ENCODE peak calls at places on chromosomes 16 and 17, in eight cellular contexts. H, Y, I, Z, F, T, O and G are unnamed samples.

GRCh38 chr17:50785942-50786570 is 18.7 kb upstream of the ANKRD40CL start:
- DNase-seq in H (no peak), Y (no peak), Z (peak), O (no peak), F (no peak), I (no peak), T (no peak), G (no peak)

GRCh38 chr17:42337442-42337841 is 49.1 kb downstream of the STAT5A start:
- DNase-seq in I (peak), Y (peak), O (no peak), T (no peak), Z (no peak), H (no peak), F (no peak), G (no peak)

GRCh38 chr17:19386974-19387920 is at the start of gene MFAP4:
- DNase-seq in O (no peak), F (no peak), T (no peak), H (peak), Y (no peak), Z (peak), I (no peak), G (no peak)

GRCh38 chr16:50718061-50718760 is 23.7 kb upstream of the CYLD start:
- DNase-seq in H (no peak), Y (no peak), T (no peak), F (no peak), Z (no peak), I (no peak), O (no peak), G (no peak)

GRCh38 chr16:11353158-11353557 is 7.9 kb downstream of the RMI2 start:
- DNase-seq in O (no peak), F (no peak), Y (no peak), H (no peak), T (no peak), Z (no peak), I (no peak), G (no peak)

GRCh38 chr17:82331345-82331939 is 2.1 kb downstream of the SECTM1 start:
- DNase-seq in I (no peak), Z (no peak), O (no peak), T (no peak), F (no peak), Y (no peak), H (no peak), G (no peak)

GRCh38 chr17:44865921-44866320 is 18.2 kb downstream of the HIGD1B start:
- DNase-seq in I (no peak), Y (no peak), Z (no peak), O (no peak), T (no peak), F (no peak), H (no peak), G (no peak)

GRCh38 chr16:62041401-62041800 is 5.2 kb upstream of the CDH8 start:
- DNase-seq in T (peak), O (no peak), Z (peak), H (no peak), I (no peak), F (peak), Y (no peak), G (peak)

GRCh38 chr16:54748611-54749190 is 182.0 kb upstream of the IRX5 start:
- DNase-seq in I (no peak), O (no peak), H (no peak), Z (no peak), T (no peak), Y (no peak), F (no peak), G (no peak)

GRCh38 chr16:55242667-55243066 is 81.3 kb upstream of the IRX6 start:
- DNase-seq in O (no peak), H (no peak), F (no peak), I (no peak), Y (no peak), Z (no peak), T (no peak), G (no peak)

GRCh38 chr17:48131216-48131824 is 23.8 kb downstream of the SNX11 start:
- DNase-seq in T (peak), I (peak), H (no peak), O (peak), Y (peak), F (peak), Z (peak), G (peak)

GRCh38 chr17:82804442-82805191 is 35.2 kb downstream of the ZNF750 start:
- DNase-seq in O (no peak), F (no peak), H (no peak), I (no peak), Z (no peak), T (no peak), Y (no peak), G (no peak)